ENCODE peak calls at places on chromosome 12, in five cellular contexts. U, X, S, J and N are unnamed samples.
A peak's percentile ranks its signal among the peaks of the same experiment; 100 is the strongest.

GRCh38 chr12:100290016-100290415 is 23.0 kb downstream of the SCYL2 start:
- DNase-seq in S (no peak), X (no peak), U (no peak), J (no peak), N (no peak)

GRCh38 chr12:9750276-9751203 is 10.2 kb downstream of the CD69 start:
- DNase-seq in S (peak; percentile 74), U (no peak), X (peak; percentile 81), J (peak; percentile 30), N (no peak)

GRCh38 chr12:89448951-89449371 is 75.6 kb downstream of the GALNT4 start:
- DNase-seq in X (no peak), J (peak; percentile 43), U (no peak), S (no peak), N (no peak)

GRCh38 chr12:82874935-82875334 is 188.2 kb downstream of the TMTC2 start:
- DNase-seq in J (peak; percentile 67), U (peak; percentile 12), X (no peak), S (no peak), N (no peak)

GRCh38 chr12:113082486-113083148 is 26.1 kb downstream of the DTX1 start:
- DNase-seq in S (no peak), X (no peak), J (no peak), U (no peak), N (no peak)

GRCh38 chr12:11906284-11906935 is 164.3 kb upstream of the BCL2L14 start:
- DNase-seq in S (no peak), J (no peak), X (no peak), U (no peak), N (no peak)

GRCh38 chr12:119988440-119988787 is 622 bp upstream of the BICDL1 start:
- DNase-seq in J (no peak), S (peak; percentile 43), U (peak; percentile 43), X (no peak), N (no peak)

GRCh38 chr12:131938082-131938481 is 9.0 kb downstream of the PUS1 start:
- DNase-seq in U (no peak), J (no peak), S (no peak), X (no peak), N (no peak)

GRCh38 chr12:109389146-109389545 is 41.4 kb downstream of the MYO1H start:
- DNase-seq in S (no peak), J (no peak), X (peak; percentile 54), U (no peak), N (no peak)

GRCh38 chr12:100956311-100956852 is 161.8 kb downstream of the ANO4 start:
- DNase-seq in X (no peak), U (no peak), S (no peak), J (no peak), N (no peak)

GRCh38 chr12:99277566-99277965 is 370.0 kb upstream of the GARIN6 start:
- DNase-seq in X (no peak), J (no peak), U (no peak), S (no peak), N (no peak)

GRCh38 chr12:132660047-132660446 is 27.1 kb downstream of the POLE start:
- DNase-seq in J (no peak), S (no peak), U (no peak), X (no peak), N (no peak)

GRCh38 chr12:54016478-54016964 is 7.7 kb downstream of the HOXC8 start:
- DNase-seq in X (peak; percentile 91), S (peak; percentile 80), U (peak; percentile 59), J (peak; percentile 74), N (no peak)

GRCh38 chr12:34390846-34391700 is 368.8 kb downstream of the ALG10 start:
- DNase-seq in U (no peak), J (no peak), S (no peak), X (no peak), N (no peak)

GRCh38 chr12:83092101-83092500 is 405.4 kb downstream of the TMTC2 start:
- DNase-seq in J (no peak), U (no peak), S (no peak), X (peak; percentile 70), N (no peak)

GRCh38 chr12:65952737-65953209 is 128.5 kb downstream of the HMGA2 start:
- DNase-seq in S (no peak), X (no peak), J (peak; percentile 79), U (peak; percentile 15), N (no peak)

GRCh38 chr12:52708010-52708409 is 4.7 kb upstream of the KRT77 start:
- DNase-seq in U (no peak), J (no peak), S (no peak), X (no peak), N (no peak)

GRCh38 chr12:41531147-41531829 is 343.2 kb downstream of the PDZRN4 start:
- DNase-seq in S (no peak), J (no peak), U (no peak), X (no peak), N (peak; percentile 71)

GRCh38 chr12:120696599-120696998 is 9.7 kb downstream of the MLEC start:
- DNase-seq in S (no peak), X (no peak), U (no peak), J (no peak), N (no peak)

GRCh38 chr12:66467932-66468331 is 165.6 kb downstream of the HELB start:
- DNase-seq in S (no peak), J (peak; percentile 6), U (no peak), X (peak; percentile 23), N (no peak)

GRCh38 chr12:77796775-77797174 is 33.9 kb upstream of the NAV3 start:
- DNase-seq in X (no peak), U (no peak), J (peak; percentile 41), S (peak; percentile 15), N (no peak)

GRCh38 chr12:104667139-104667538 is 210.4 kb downstream of the CHST11 start:
- DNase-seq in U (no peak), J (no peak), X (no peak), S (no peak), N (no peak)

GRCh38 chr12:116336542-116337065 is 59.1 kb upstream of the MED13L start:
- DNase-seq in U (no peak), X (no peak), J (no peak), S (no peak), N (no peak)

GRCh38 chr12:104998423-104999346 is 12.6 kb downstream of the NOPCHAP1 start:
- DNase-seq in U (no peak), S (no peak), X (no peak), J (no peak), N (no peak)